ENCODE peak calls at places on chromosomes 12 and 14, in five cellular contexts. One of them, this sample, is unnamed.

GRCh38 chr14:23025181-23025788 is 9.4 kb downstream of the PSMB5 start:
- DNase-seq in pancreas: no peak
- DNase-seq in GM20000: no peak
- DNase-seq in GDM1: no peak
- DNase-seq in amygdala: no peak
- DNase-seq in this sample: no peak

GRCh38 chr12:93482721-93483120 is 15.4 kb downstream of the MRPL42 start:
- DNase-seq in GDM1: no peak
- DNase-seq in GM20000: no peak
- DNase-seq in pancreas: no peak
- DNase-seq in amygdala: no peak
- DNase-seq in this sample: no peak

GRCh38 chr14:91372680-91373495 is 44.7 kb downstream of the CCDC88C start:
- DNase-seq in GM20000: no peak
- DNase-seq in pancreas: no peak
- DNase-seq in GDM1: no peak
- DNase-seq in amygdala: no peak
- DNase-seq in this sample: no peak

GRCh38 chr12:31498424-31498823 is 92.5 kb downstream of the DENND5B start:
- DNase-seq in GDM1: no peak
- DNase-seq in amygdala: no peak
- DNase-seq in GM20000: no peak
- DNase-seq in pancreas: no peak
- DNase-seq in this sample: no peak

GRCh38 chr14:45201908-45202307 is 51.1 kb downstream of the MIS18BP1 start:
- DNase-seq in GM20000: peak
- DNase-seq in GDM1: peak
- DNase-seq in pancreas: no peak
- DNase-seq in amygdala: no peak
- DNase-seq in this sample: no peak

GRCh38 chr14:100754020-100754419 is 27.3 kb downstream of the DLK1 start:
- DNase-seq in amygdala: no peak
- DNase-seq in GDM1: no peak
- DNase-seq in pancreas: no peak
- DNase-seq in GM20000: no peak
- DNase-seq in this sample: no peak

GRCh38 chr14:67721851-67722250 is 20.2 kb downstream of the RDH12 start:
- DNase-seq in GDM1: no peak
- DNase-seq in pancreas: no peak
- DNase-seq in GM20000: no peak
- DNase-seq in amygdala: no peak
- DNase-seq in this sample: no peak

GRCh38 chr12:105189293-105189692 is 46.7 kb downstream of the APPL2 start:
- DNase-seq in pancreas: no peak
- DNase-seq in amygdala: no peak
- DNase-seq in GDM1: no peak
- DNase-seq in GM20000: no peak
- DNase-seq in this sample: no peak

GRCh38 chr12:101086490-101086889 is 123.5 kb downstream of the SLC5A8 start:
- DNase-seq in GM20000: no peak
- DNase-seq in pancreas: no peak
- DNase-seq in GDM1: no peak
- DNase-seq in amygdala: no peak
- DNase-seq in this sample: no peak

GRCh38 chr12:12561305-12562015 is 1.2 kb downstream of the DUSP16 start:
- DNase-seq in pancreas: peak
- DNase-seq in amygdala: peak
- DNase-seq in GM20000: peak
- DNase-seq in GDM1: no peak
- DNase-seq in this sample: peak

GRCh38 chr12:56877195-56878009 is 56.8 kb downstream of the SDR9C7 start:
- DNase-seq in pancreas: no peak
- DNase-seq in GM20000: no peak
- DNase-seq in amygdala: no peak
- DNase-seq in GDM1: no peak
- DNase-seq in this sample: no peak

GRCh38 chr14:35341454-35342159 is 49.4 kb downstream of the PSMA6 start:
- DNase-seq in GM20000: no peak
- DNase-seq in GDM1: peak
- DNase-seq in amygdala: peak
- DNase-seq in pancreas: peak
- DNase-seq in this sample: peak

GRCh38 chr12:115313929-115314328 is 630.0 kb upstream of the TBX3 start:
- DNase-seq in GDM1: no peak
- DNase-seq in amygdala: no peak
- DNase-seq in GM20000: no peak
- DNase-seq in pancreas: no peak
- DNase-seq in this sample: no peak

GRCh38 chr12:63826002-63826585 is 18.4 kb upstream of the SRGAP1 start:
- DNase-seq in amygdala: no peak
- DNase-seq in GDM1: no peak
- DNase-seq in GM20000: peak
- DNase-seq in pancreas: no peak
- DNase-seq in this sample: peak

GRCh38 chr12:6312529-6313325 is 2.2 kb downstream of the PLEKHG6 start:
- DNase-seq in GM20000: peak
- DNase-seq in pancreas: peak
- DNase-seq in GDM1: no peak
- DNase-seq in amygdala: no peak
- DNase-seq in this sample: no peak

GRCh38 chr12:57239587-57240068 is 10.1 kb downstream of the SHMT2 start:
- DNase-seq in GM20000: peak
- DNase-seq in GDM1: no peak
- DNase-seq in pancreas: no peak
- DNase-seq in amygdala: no peak
- DNase-seq in this sample: no peak

GRCh38 chr14:80624581-80624980 is 317.0 kb downstream of the CEP128 start:
- DNase-seq in amygdala: no peak
- DNase-seq in GM20000: no peak
- DNase-seq in GDM1: no peak
- DNase-seq in pancreas: no peak
- DNase-seq in this sample: no peak

GRCh38 chr14:63686926-63687325 is 40.9 kb downstream of the SGPP1 start:
- DNase-seq in pancreas: no peak
- DNase-seq in GDM1: no peak
- DNase-seq in amygdala: no peak
- DNase-seq in GM20000: no peak
- DNase-seq in this sample: no peak

GRCh38 chr12:66036317-66036716 is 94.2 kb downstream of the LLPH start:
- DNase-seq in GDM1: no peak
- DNase-seq in amygdala: no peak
- DNase-seq in GM20000: no peak
- DNase-seq in pancreas: peak
- DNase-seq in this sample: no peak

GRCh38 chr14:62117718-62118164 is 355.5 kb downstream of the SNAPC1 start:
- DNase-seq in GM20000: no peak
- DNase-seq in pancreas: no peak
- DNase-seq in GDM1: no peak
- DNase-seq in amygdala: no peak
- DNase-seq in this sample: no peak